ENCODE peak calls at places on chromosome 20, in eight cellular contexts. X, F, L, Q, G, N, O and T are unnamed samples.

GRCh38 chr20:52049001-52049731 is 142.4 kb downstream of the ZFP64 start:
- DNase-seq in F (no peak), L (peak; percentile 31), O (no peak), N (no peak), G (no peak), Q (peak; percentile 29), X (no peak), T (peak; percentile 54)

GRCh38 chr20:43925786-43926185 is 11.1 kb downstream of the TOX2 start:
- DNase-seq in G (no peak), O (no peak), L (peak; percentile 67), Q (no peak), N (no peak), F (no peak), X (no peak), T (peak; percentile 49)

GRCh38 chr20:20860078-20860806 is 147.8 kb upstream of the RALGAPA2 start:
- DNase-seq in G (peak; percentile 76), X (peak; percentile 59), F (peak; percentile 44), L (peak; percentile 88), Q (peak; percentile 89), O (peak; percentile 81), N (peak; percentile 87), T (peak; percentile 85)

GRCh38 chr20:24670981-24671380 is 201.6 kb downstream of the SYNDIG1 start:
- DNase-seq in F (no peak), O (no peak), N (no peak), X (no peak), L (no peak), G (no peak), Q (no peak), T (no peak)

GRCh38 chr20:45097485-45098095 is 3.3 kb downstream of the KCNS1 start:
- DNase-seq in Q (no peak), G (peak; percentile 74), X (no peak), N (peak; percentile 32), O (peak; percentile 54), F (no peak), L (no peak), T (peak; percentile 45)

GRCh38 chr20:20547221-20547875 is 165.1 kb downstream of the RALGAPA2 start:
- DNase-seq in N (no peak), O (no peak), G (no peak), L (no peak), Q (no peak), F (no peak), X (peak; percentile 26), T (no peak)

GRCh38 chr20:24732076-24732475 is 217.0 kb upstream of the CST7 start:
- DNase-seq in Q (peak; percentile 9), L (no peak), O (no peak), N (no peak), G (no peak), X (no peak), F (no peak), T (no peak)

GRCh38 chr20:5195655-5196054 is 68.8 kb downstream of the CDS2 start:
- DNase-seq in O (no peak), G (no peak), N (no peak), F (no peak), X (no peak), L (peak; percentile 41), Q (no peak), T (peak; percentile 34)

GRCh38 chr20:43662943-43663655 is 3.8 kb upstream of the MYBL2 start:
- DNase-seq in O (no peak), L (peak; percentile 45), G (no peak), Q (no peak), X (no peak), N (peak; percentile 16), F (no peak), T (peak; percentile 50)

GRCh38 chr20:64115171-64115911 is 8.0 kb upstream of the NPBWR2 start:
- DNase-seq in N (no peak), G (no peak), O (no peak), L (no peak), Q (no peak), F (no peak), X (no peak), T (no peak)

GRCh38 chr20:21017381-21018085 is 88.6 kb downstream of the LINC00237 start:
- DNase-seq in G (no peak), Q (no peak), O (no peak), L (no peak), X (no peak), N (no peak), F (no peak), T (no peak)

GRCh38 chr20:51188941-51189340 is 166.0 kb upstream of the KCNG1 start:
- DNase-seq in L (no peak), N (no peak), O (no peak), X (no peak), F (no peak), G (no peak), Q (no peak), T (no peak)

GRCh38 chr20:19783966-19784401 is 25.9 kb downstream of the RIN2 start:
- DNase-seq in G (no peak), X (peak; percentile 16), Q (no peak), F (no peak), N (peak; percentile 76), O (no peak), L (no peak), T (no peak)

GRCh38 chr20:20327756-20328155 is 40.1 kb upstream of the INSM1 start:
- DNase-seq in Q (no peak), F (no peak), L (no peak), O (no peak), N (peak; percentile 6), X (no peak), G (no peak), T (peak; percentile 10)

GRCh38 chr20:63183422-63184146 is 32.3 kb downstream of the YTHDF1 start:
- DNase-seq in X (no peak), L (peak; percentile 55), G (peak; percentile 83), Q (peak; percentile 34), N (peak; percentile 54), O (peak; percentile 45), F (no peak), T (peak; percentile 69)

GRCh38 chr20:50580016-50580747 is 70.0 kb downstream of the PTPN1 start:
- DNase-seq in L (peak; percentile 85), F (no peak), Q (peak; percentile 59), G (peak; percentile 79), N (peak; percentile 65), X (no peak), O (peak; percentile 36), T (peak; percentile 87)

GRCh38 chr20:49583669-49584417 is 15.9 kb upstream of the PTGIS start:
- DNase-seq in X (peak; percentile 56), Q (peak; percentile 58), F (no peak), G (no peak), O (no peak), L (peak; percentile 87), N (peak; percentile 95), T (peak; percentile 79)

GRCh38 chr20:14495066-14495465 is 157.7 kb upstream of the FLRT3 start:
- DNase-seq in Q (no peak), L (no peak), F (no peak), N (no peak), X (no peak), O (no peak), G (no peak), T (no peak)

GRCh38 chr20:57648878-57649616 is 28.8 kb upstream of the ZBP1 start:
- DNase-seq in F (no peak), G (peak; percentile 6), O (no peak), N (no peak), L (no peak), X (no peak), Q (no peak), T (no peak)

GRCh38 chr20:45592574-45593189 is 13.6 kb upstream of the WFDC8 start:
- DNase-seq in X (peak; percentile 59), O (no peak), Q (no peak), N (peak; percentile 74), G (peak; percentile 36), L (peak; percentile 33), F (no peak), T (peak; percentile 18)

GRCh38 chr20:46142124-46142523 is 24.0 kb downstream of the CD40 start:
- DNase-seq in Q (no peak), N (no peak), O (no peak), G (no peak), F (no peak), L (no peak), X (no peak), T (no peak)

GRCh38 chr20:45080867-45081616 is 19.9 kb downstream of the KCNS1 start:
- DNase-seq in N (peak; percentile 16), L (no peak), X (no peak), Q (no peak), O (no peak), G (no peak), F (no peak), T (peak; percentile 26)

GRCh38 chr20:36614781-36615557 is 9.4 kb downstream of the RAB5IF start:
- DNase-seq in L (no peak), N (no peak), Q (no peak), G (no peak), F (no peak), O (no peak), X (no peak), T (no peak)

GRCh38 chr20:57398231-57398821 is 7.1 kb downstream of the RBM38 start:
- DNase-seq in O (peak; percentile 79), Q (no peak), X (no peak), G (peak; percentile 87), F (no peak), L (no peak), N (no peak), T (no peak)

GRCh38 chr20:41222703-41223102 is 85.4 kb downstream of the PLCG1 start:
- DNase-seq in Q (no peak), O (no peak), G (no peak), X (no peak), F (no peak), L (no peak), N (no peak), T (peak; percentile 44)

GRCh38 chr20:19975436-19975799 is 41.7 kb upstream of the NAA20 start:
- DNase-seq in O (no peak), X (no peak), L (peak; percentile 18), G (no peak), N (peak; percentile 69), F (peak; percentile 49), Q (no peak), T (peak; percentile 25)

GRCh38 chr20:5621305-5621704 is 128.9 kb upstream of the SHLD1 start:
- DNase-seq in F (no peak), G (no peak), L (no peak), X (no peak), Q (no peak), N (no peak), O (no peak), T (peak; percentile 15)

GRCh38 chr20:10328897-10329255 is 105.1 kb downstream of the MKKS start:
- DNase-seq in F (no peak), Q (no peak), G (no peak), O (no peak), X (no peak), L (no peak), N (peak; percentile 44), T (no peak)

GRCh38 chr20:54123587-54124180 is 50.1 kb downstream of the CYP24A1 start:
- DNase-seq in G (no peak), Q (peak; percentile 83), F (no peak), L (peak; percentile 79), X (peak; percentile 58), N (peak; percentile 100), O (no peak), T (peak; percentile 78)